ENCODE peak calls at places on chromosomes 13 and 19, in seven cellular contexts. E is fibroblast of mammary gland; B is non-pigmented ciliary epithelial cell; L is activated CD4-positive, alpha-beta T cell treated with anti-CD3 and anti-CD28 coated beads for 24 hours; H is stimulated activated CD4-positive, alpha-beta T cell treated with anti-CD3 and anti-CD28 coated beads, Interleukin-1b, Interleukin-23, amount 100 ng/mL, for 4 hours; N is transverse colon; R is activated T-cell treated with anti-CD3 and anti-CD28 coated beads, Interleukin-2, amount 50 U/mL, for 72 hours. P is an unnamed sample.

GRCh38 chr19:45103200-45103624 is 10.2 kb downstream of the PPP1R37 start:
- DNase-seq in H (no peak), L (no peak), E (peak), B (no peak), N (no peak), R (no peak), P (no peak)

GRCh38 chr19:56191115-56191514 is 6.5 kb downstream of the ZSCAN5B start:
- DNase-seq in L (no peak), B (no peak), E (no peak), N (no peak), R (no peak), H (no peak), P (no peak)

GRCh38 chr19:56839665-56840451 is 668 bp downstream of the PEG3 start:
- DNase-seq in N (peak), B (peak), H (no peak), L (no peak), E (peak), R (peak), P (peak)

GRCh38 chr19:48064509-48064908 is 20.6 kb upstream of the CABP5 start:
- DNase-seq in H (no peak), L (no peak), B (peak), E (no peak), R (no peak), N (no peak), P (no peak)

GRCh38 chr13:58620171-58620570 is 988.6 kb downstream of the PCDH17 start:
- DNase-seq in L (no peak), B (no peak), E (no peak), R (no peak), N (no peak), H (no peak), P (no peak)

GRCh38 chr19:2215281-2215751 is 20.8 kb downstream of the PLEKHJ1 start:
- DNase-seq in L (no peak), N (no peak), R (no peak), B (no peak), E (no peak), H (peak), P (no peak)

GRCh38 chr19:27694361-27695055 is 1518.4 kb downstream of the UQCRFS1 start:
- DNase-seq in E (no peak), R (no peak), L (no peak), H (no peak), N (no peak), B (no peak), P (no peak)

GRCh38 chr19:54439174-54439851 is 9.7 kb upstream of the LENG8 start:
- DNase-seq in E (no peak), R (no peak), N (no peak), L (no peak), B (no peak), H (no peak), P (no peak)

P was measured in gastrocnemius medialis.